ENCODE peak calls at places on chromosomes 16 and 17, in six cellular contexts. M, D, T, S, R and X are unnamed samples.

GRCh38 chr16:65142276-65142675 is 20.4 kb upstream of the CDH11 start:
- DNase-seq in D (no peak), S (no peak), M (peak), T (no peak), R (no peak), X (no peak)

GRCh38 chr17:72538443-72538842 is 417.6 kb downstream of the SOX9 start:
- DNase-seq in M (no peak), D (no peak), T (no peak), R (no peak), S (no peak), X (no peak)

GRCh38 chr16:14310519-14310991 is 239.4 kb downstream of the MRTFB start:
- DNase-seq in M (peak), S (peak), D (no peak), T (no peak), R (no peak), X (no peak)

GRCh38 chr17:69246726-69247375 is 18.2 kb upstream of the ABCA10 start:
- DNase-seq in R (no peak), D (peak), T (peak), M (peak), S (no peak), X (no peak)

GRCh38 chr17:48643697-48644012 is 17.5 kb upstream of the HOXB9 start:
- DNase-seq in R (no peak), D (no peak), S (no peak), T (no peak), M (no peak), X (no peak)

GRCh38 chr16:30437511-30438046 is 7.7 kb upstream of the DCTPP1 start:
- DNase-seq in R (no peak), S (no peak), T (no peak), M (no peak), D (no peak), X (no peak)

GRCh38 chr17:79979841-79980215 is 55.8 kb downstream of the TBC1D16 start:
- DNase-seq in R (no peak), T (no peak), D (no peak), S (no peak), M (no peak), X (no peak)

GRCh38 chr17:1351275-1351674 is 48.7 kb downstream of the YWHAE start:
- DNase-seq in S (no peak), T (no peak), R (no peak), D (no peak), M (no peak), X (no peak)

GRCh38 chr17:78344666-78345065 is 15.2 kb downstream of the SOCS3 start:
- DNase-seq in R (no peak), D (no peak), M (no peak), S (no peak), T (no peak), X (no peak)

GRCh38 chr16:89506791-89507191 is 1.4 kb upstream of the SPG7 start:
- DNase-seq in D (no peak), R (no peak), M (no peak), S (no peak), T (no peak), X (no peak)

GRCh38 chr16:386641-387156 is 4.9 kb upstream of the PGAP6 start:
- DNase-seq in D (no peak), R (no peak), M (no peak), T (no peak), S (no peak), X (peak)

GRCh38 chr16:18965555-18965954 is 18.2 kb upstream of the TMC7 start:
- DNase-seq in D (no peak), S (no peak), R (no peak), T (no peak), M (no peak), X (no peak)

GRCh38 chr16:380837-381787 is 666 bp downstream of the PGAP6 start:
- DNase-seq in M (no peak), T (no peak), S (peak), D (no peak), R (peak), X (no peak)

GRCh38 chr17:10033449-10033848 is 128.4 kb upstream of the RCVRN start:
- DNase-seq in D (no peak), R (no peak), S (peak), T (no peak), M (no peak), X (no peak)

GRCh38 chr17:29611351-29612093 is 11.2 kb downstream of the CORO6 start:
- DNase-seq in M (no peak), T (no peak), R (no peak), D (no peak), S (no peak), X (no peak)

GRCh38 chr17:66347661-66348604 is 45.5 kb downstream of the PRKCA start:
- DNase-seq in D (no peak), R (no peak), S (no peak), M (peak), T (no peak), X (no peak)

GRCh38 chr17:59327891-59328290 is 3.6 kb upstream of the YPEL2 start:
- DNase-seq in M (no peak), D (no peak), S (no peak), T (no peak), R (no peak), X (no peak)

GRCh38 chr17:62732125-62732524 is 76.0 kb downstream of the MARCHF10 start:
- DNase-seq in M (no peak), S (no peak), R (no peak), T (peak), D (no peak), X (no peak)

GRCh38 chr16:71439531-71439930 is 2.3 kb downstream of the TLE7 start:
- DNase-seq in D (no peak), R (no peak), T (no peak), S (no peak), M (peak), X (no peak)

GRCh38 chr17:58172369-58173071 is 5.7 kb downstream of the OR4D2 start:
- DNase-seq in M (peak), T (peak), D (no peak), S (no peak), R (no peak), X (no peak)
- TF ChIP-seq CTCF in M (peak), T (peak), D (peak), S (no peak), R (no peak), X (peak)

DNA sequence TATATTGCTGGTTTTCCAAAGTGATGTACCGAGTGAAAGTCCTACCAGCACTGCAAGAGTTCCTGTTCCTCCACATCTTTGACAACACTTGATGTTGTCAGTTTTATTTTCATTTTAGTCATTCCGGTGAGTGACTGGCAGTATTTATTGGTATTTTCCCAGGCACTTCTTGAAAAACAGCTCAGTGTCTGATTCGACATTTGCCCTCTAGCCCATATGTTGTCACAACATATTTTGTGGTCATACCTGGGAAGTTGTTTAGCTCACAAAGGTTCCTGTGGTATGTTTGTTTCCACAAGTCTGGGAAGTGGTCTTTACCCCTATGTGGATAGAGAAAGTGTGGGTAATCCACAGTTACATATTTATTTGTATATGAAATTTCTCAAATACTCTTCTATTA is 463.6 kb downstream of the HAPSTR1 start:
- DNase-seq in R (no peak), S (no peak), M (no peak), D (no peak), T (no peak), X (no peak)
- TF ChIP-seq CTCF in R (no peak), S (no peak), M (no peak), D (no peak), T (no peak), X (no peak)

GRCh38 chr17:42591411-42591810 is 13.9 kb upstream of the PSMC3IP start:
- DNase-seq in D (no peak), S (no peak), M (no peak), T (peak), R (no peak), X (no peak)

GRCh38 chr17:42598905-42599304 is 10.3 kb downstream of the RETREG3 start:
- DNase-seq in S (peak), T (no peak), D (no peak), R (no peak), M (peak), X (no peak)

GRCh38 chr17:42596386-42596785 is 12.8 kb downstream of the RETREG3 start:
- DNase-seq in T (no peak), M (no peak), D (no peak), R (no peak), S (no peak), X (no peak)
- TF ChIP-seq CTCF in T (no peak), M (no peak), D (no peak), R (no peak), S (no peak), X (no peak)

DNA sequence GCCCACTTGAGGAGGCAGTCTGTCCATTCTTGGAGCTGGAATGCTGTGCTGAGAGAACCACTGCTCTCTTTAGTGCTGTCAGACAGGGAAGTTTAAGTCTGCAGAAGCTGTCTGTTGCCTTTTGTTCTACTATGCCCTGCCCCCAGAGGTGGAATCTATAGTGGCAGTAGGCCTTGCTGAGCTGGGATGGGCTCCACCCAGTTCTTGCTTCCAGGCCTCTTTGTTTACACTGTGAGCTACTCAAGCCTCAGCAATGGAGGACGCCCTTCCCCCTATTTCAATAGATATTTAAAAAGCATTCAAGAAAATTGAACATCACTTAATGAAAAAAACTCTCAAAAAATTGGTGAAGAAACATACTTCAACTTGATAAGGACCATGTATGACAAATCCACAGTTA is 313.5 kb downstream of the PHKB start:
- DNase-seq in S (no peak), R (no peak), M (peak), T (no peak), D (no peak), X (peak)
- TF ChIP-seq CTCF in S (no peak), R (no peak), M (no peak), T (no peak), D (no peak), X (peak)

GRCh38 chr16:57628008-57628781 is at the start of gene ADGRG1:
- DNase-seq in T (peak), D (peak), S (peak), M (peak), R (peak), X (peak)
- TF ChIP-seq CTCF in T (no peak), D (peak), S (no peak), M (peak), R (no peak), X (peak)

GRCh38 chr17:163514-164103 is 17.8 kb downstream of the DOC2B start:
- DNase-seq in R (no peak), S (no peak), M (no peak), D (no peak), T (peak), X (no peak)
- TF ChIP-seq CTCF in R (no peak), S (peak), M (no peak), D (peak), T (peak), X (peak)

DNA sequence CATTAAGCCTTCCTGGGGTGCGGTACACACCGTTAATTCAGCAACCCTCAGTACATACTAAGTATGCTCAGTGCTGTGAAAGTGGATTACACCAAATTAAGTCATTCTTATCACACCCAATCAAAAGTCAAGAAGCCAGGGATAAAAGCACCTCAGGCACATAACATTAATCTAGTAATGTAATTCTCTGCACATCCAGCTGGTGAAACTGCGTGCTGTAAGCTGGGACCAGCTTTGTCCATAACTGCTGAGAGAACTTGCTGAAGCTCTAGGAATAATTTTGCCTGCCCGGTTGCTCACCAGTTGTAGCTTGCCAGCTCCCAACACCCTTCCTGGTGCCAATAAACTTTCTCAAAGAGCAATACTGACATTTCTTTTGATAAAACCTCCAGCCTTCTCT is 44.9 kb downstream of the SLC47A1 start:
- DNase-seq in R (no peak), M (no peak), T (peak), D (no peak), S (no peak), X (no peak)
- TF ChIP-seq CTCF in R (no peak), M (no peak), T (no peak), D (no peak), S (no peak), X (no peak)

GRCh38 chr16:85203462-85203813 is 91.2 kb upstream of the CIBAR2 start:
- DNase-seq in T (no peak), S (no peak), R (peak), M (no peak), D (no peak), X (no peak)
- TF ChIP-seq CTCF in T (no peak), S (no peak), R (no peak), M (no peak), D (no peak), X (no peak)

GRCh38 chr17:8176998-8177731 is 985 bp upstream of the TMEM107 start:
- DNase-seq in S (no peak), R (no peak), M (no peak), D (no peak), T (no peak), X (no peak)

GRCh38 chr17:8173871-8174322 is 2.3 kb downstream of the TMEM107 start:
- DNase-seq in D (no peak), M (no peak), S (no peak), R (no peak), T (no peak), X (no peak)

GRCh38 chr17:8173056-8173870 is 2.9 kb downstream of the TMEM107 start:
- DNase-seq in S (peak), D (peak), R (peak), T (peak), M (peak), X (no peak)

GRCh38 chr17:8175795-8176196 is 384 bp downstream of the TMEM107 start:
- DNase-seq in D (no peak), T (no peak), R (no peak), M (no peak), S (no peak), X (no peak)

DNA sequence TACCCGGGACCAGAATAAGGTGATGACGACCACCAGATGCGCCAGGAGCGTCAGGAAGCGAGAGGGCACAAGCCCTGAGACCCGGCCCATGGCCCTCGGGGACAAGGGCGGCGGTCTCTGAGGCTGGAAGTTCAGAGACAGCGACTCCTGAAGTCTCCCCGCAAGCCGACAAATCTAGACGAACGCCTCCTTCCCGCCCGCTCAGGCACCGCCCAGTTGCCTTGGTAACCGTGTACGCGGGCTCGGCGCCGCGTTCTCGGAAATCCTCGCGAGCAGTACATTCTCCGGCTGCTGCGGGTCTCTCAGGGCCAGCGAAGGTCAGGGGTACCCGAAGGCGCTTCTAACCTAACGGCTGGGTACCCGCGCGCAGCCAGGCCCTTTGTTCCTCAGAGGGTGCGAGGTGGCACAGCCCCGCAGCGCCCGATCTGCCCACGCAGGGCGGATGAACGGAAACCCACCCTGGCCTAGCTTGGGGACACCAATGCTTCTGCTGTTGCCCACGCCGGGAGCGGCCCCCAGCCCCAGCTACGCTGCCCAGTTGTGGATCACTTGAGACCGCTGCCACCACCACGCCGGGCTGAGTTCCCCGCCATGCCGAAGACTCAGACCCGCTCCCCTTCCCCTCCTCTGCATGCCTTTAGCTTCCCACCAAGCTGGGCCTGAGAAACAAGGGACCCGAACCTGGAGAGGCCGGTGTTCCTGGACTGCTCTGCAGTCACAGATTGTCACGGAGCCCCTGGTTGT is at the start of gene TMEM107:
- DNase-seq in M (peak), D (no peak), S (peak), R (peak), T (peak), X (peak)
- TF ChIP-seq CTCF in M (no peak), D (no peak), S (no peak), R (no peak), T (no peak), X (no peak)

GRCh38 chr17:50944054-50944901 is 78.1 kb upstream of the TOB1 start:
- DNase-seq in M (peak), R (peak), D (no peak), T (peak), S (peak), X (peak)
- TF ChIP-seq CTCF in M (no peak), R (no peak), D (no peak), T (no peak), S (no peak), X (peak)